ENCODE peak calls at places on chromosomes 11 and 22, in nine cellular contexts. S is omental fat pad, W is fibroblast of the aortic adventitia, F is GM03348, Q is NCI-H187 treated with DMSO at 0.1 percent for 48 hours, D is hippocampal formation, Z is pancreas, L is endothelial cell, T is T1000. P is an unnamed sample.

GRCh38 chr11:15157181-15157580 is 42.5 kb downstream of the INSC start:
- DNase-seq in F (peak; percentile 72), Z (no peak), S (no peak), T (no peak), Q (no peak), W (peak; percentile 74), D (no peak), L (no peak), P (no peak)

GRCh38 chr11:75654314-75654713 is 14.5 kb downstream of the MAP6 start:
- DNase-seq in W (peak; percentile 45), F (peak; percentile 60), Z (no peak), Q (no peak), L (no peak), D (no peak), T (no peak), S (no peak), P (no peak)

GRCh38 chr11:46047520-46047919 is 73.7 kb downstream of the PHF21A start:
- DNase-seq in W (no peak), Z (no peak), L (no peak), D (no peak), F (no peak), Q (no peak), T (no peak), S (no peak), P (no peak)

GRCh38 chr22:49212466-49212865 is 615.2 kb downstream of the BRD1 start:
- DNase-seq in F (no peak), T (no peak), Q (no peak), L (no peak), W (no peak), D (no peak), S (no peak), Z (peak; percentile 46), P (no peak)

GRCh38 chr11:12540075-12540685 is 134.0 kb upstream of the TEAD1 start:
- DNase-seq in W (peak; percentile 56), D (no peak), S (no peak), T (no peak), Z (no peak), L (no peak), Q (no peak), F (peak; percentile 29), P (no peak)

GRCh38 chr22:46763051-46763705 is 728 bp downstream of the TBC1D22A start:
- DNase-seq in D (no peak), F (peak; percentile 60), S (no peak), L (peak; percentile 25), W (peak; percentile 37), Q (no peak), Z (no peak), T (no peak), P (no peak)

GRCh38 chr22:50621491-50621880 is 6.5 kb downstream of the ARSA start:
- DNase-seq in F (peak; percentile 5), Z (no peak), W (no peak), L (no peak), D (no peak), T (no peak), Q (no peak), S (no peak), P (no peak)

GRCh38 chr11:1873048-1873812 is 18.5 kb downstream of the PRR33 start:
- DNase-seq in S (no peak), W (peak; percentile 60), T (no peak), D (no peak), L (no peak), Z (peak; percentile 62), F (no peak), Q (no peak), P (no peak)

GRCh38 chr22:32814289-32814865 is 12.9 kb downstream of the TIMP3 start:
- DNase-seq in W (no peak), F (no peak), T (no peak), L (no peak), D (no peak), S (no peak), Q (no peak), Z (no peak), P (no peak)

GRCh38 chr11:130144129-130144528 is 15.5 kb upstream of the ST14 start:
- DNase-seq in Z (no peak), D (no peak), W (no peak), S (no peak), F (no peak), L (no peak), T (no peak), Q (no peak), P (no peak)

GRCh38 chr22:39746600-39747262 is 146.8 kb downstream of the ENTHD1 start:
- DNase-seq in Q (no peak), D (no peak), S (no peak), F (no peak), T (no peak), W (no peak), L (no peak), Z (no peak), P (no peak)

GRCh38 chr22:27032121-27032761 is 374.9 kb downstream of the MIAT start:
- DNase-seq in W (no peak), S (no peak), Z (peak; percentile 85), F (peak; percentile 30), Q (no peak), D (peak; percentile 74), T (no peak), L (peak; percentile 48), P (no peak)

GRCh38 chr11:73322986-73323306 is 14.9 kb downstream of the ARHGEF17 start:
- DNase-seq in S (no peak), F (no peak), Z (no peak), W (no peak), D (no peak), T (no peak), L (no peak), Q (no peak), P (no peak)

GRCh38 chr11:66470015-66470414 is 3.3 kb downstream of the PELI3 start:
- DNase-seq in L (no peak), Q (no peak), T (no peak), F (no peak), D (no peak), Z (no peak), S (no peak), W (no peak), P (no peak)

GRCh38 chr11:68189082-68189481 is 24.0 kb downstream of the KMT5B start:
- DNase-seq in S (no peak), Z (no peak), Q (no peak), F (no peak), W (no peak), L (no peak), T (no peak), D (no peak), P (no peak)

GRCh38 chr11:462107-462890 is 12.2 kb downstream of the PTDSS2 start:
- DNase-seq in F (no peak), T (no peak), S (no peak), Z (peak; percentile 45), D (no peak), Q (no peak), W (no peak), L (no peak), P (no peak)

GRCh38 chr11:35664977-35665441 is 2.4 kb downstream of the TRIM44 start:
- DNase-seq in S (no peak), W (peak; percentile 16), Q (no peak), L (no peak), F (no peak), D (no peak), Z (no peak), T (no peak), P (no peak)

GRCh38 chr11:36431429-36432092 is 78.5 kb downstream of the TRAF6 start:
- DNase-seq in S (no peak), W (peak; percentile 97), T (peak; percentile 54), Q (no peak), F (peak; percentile 94), Z (no peak), D (no peak), L (no peak), P (peak; percentile 60)

GRCh38 chr22:48504519-48505140 is 1323.0 kb downstream of the BRD1 start:
- DNase-seq in T (no peak), L (no peak), F (no peak), W (no peak), D (no peak), Q (no peak), S (no peak), Z (peak; percentile 31), P (no peak)

GRCh38 chr11:86934263-86934932 is 20.8 kb downstream of the FZD4 start:
- DNase-seq in D (no peak), Q (no peak), W (peak; percentile 70), S (no peak), Z (no peak), T (no peak), L (no peak), F (no peak), P (no peak)

GRCh38 chr22:39723899-39724351 is 153.4 kb downstream of the CACNA1I start:
- DNase-seq in F (no peak), W (peak; percentile 64), T (no peak), S (no peak), L (no peak), Q (no peak), Z (no peak), D (no peak), P (no peak)

GRCh38 chr11:45322891-45323597 is 36.9 kb upstream of the SYT13 start:
- DNase-seq in Z (no peak), S (no peak), T (no peak), L (no peak), D (no peak), Q (no peak), W (no peak), F (no peak), P (peak; percentile 21)

GRCh38 chr11:10638285-10638684 is 55.3 kb downstream of the IRAG1 start:
- DNase-seq in Z (no peak), F (no peak), D (no peak), S (no peak), T (no peak), Q (no peak), L (no peak), W (peak; percentile 83), P (no peak)

GRCh38 chr22:27128461-27129080 is 471.2 kb downstream of the MIAT start:
- DNase-seq in W (no peak), S (no peak), F (no peak), L (no peak), Z (no peak), Q (no peak), D (peak; percentile 25), T (no peak), P (no peak)

GRCh38 chr11:75347781-75348613 is 3.5 kb downstream of the ARRB1 start:
- DNase-seq in Q (peak; percentile 39), D (no peak), S (no peak), T (no peak), W (peak; percentile 97), L (peak; percentile 3), F (peak; percentile 90), Z (peak; percentile 26), P (no peak)

GRCh38 chr11:95908826-95909225 is 15.1 kb downstream of the MTMR2 start:
- DNase-seq in Q (no peak), L (no peak), D (no peak), S (no peak), F (peak; percentile 27), Z (no peak), T (no peak), W (peak; percentile 57), P (no peak)

GRCh38 chr11:89633125-89633695 is 76.9 kb upstream of the TRIM77 start:
- DNase-seq in S (no peak), Z (no peak), W (no peak), D (peak; percentile 11), Q (no peak), T (no peak), F (no peak), L (no peak), P (no peak)

GRCh38 chr11:70556884-70557741 is 158.8 kb downstream of the CTTN start:
- DNase-seq in W (no peak), L (no peak), Q (no peak), Z (no peak), S (no peak), D (no peak), T (peak; percentile 59), F (no peak), P (no peak)

GRCh38 chr11:47154738-47155570 is 21.7 kb downstream of the ARFGAP2 start:
- DNase-seq in F (no peak), W (no peak), L (no peak), Z (no peak), Q (no peak), S (no peak), T (no peak), D (no peak), P (no peak)

GRCh38 chr22:44358723-44359440 is 46.1 kb upstream of the SHISAL1 start:
- DNase-seq in F (no peak), S (no peak), Z (peak; percentile 33), Q (no peak), T (no peak), W (no peak), L (no peak), D (no peak), P (no peak)

GRCh38 chr11:9529333-9529648 is 44.2 kb upstream of the WEE1 start:
- DNase-seq in W (peak; percentile 56), S (no peak), T (no peak), D (no peak), F (peak; percentile 61), L (no peak), Z (no peak), Q (no peak), P (peak; percentile 29)

P was measured in lung.